ENCODE peak calls at places on chromosomes 13 and 19, in eight cellular contexts. S is thyroid gland, Z is aorta, F is Caco-2, T is cardiac muscle cell, A is neuronal stem cell, M is IMR-90, D is GM23248. G is an unnamed sample.

GRCh38 chr13:36882829-36883390 is 37.1 kb downstream of the SMAD9 start:
- DNase-seq in S (no peak), Z (no peak), A (no peak), D (no peak), T (no peak), F (peak; percentile 38), M (no peak), G (no peak)

GRCh38 chr19:5680083-5680436 is 256 bp downstream of the MICOS13 start:
- DNase-seq in Z (peak; percentile 70), T (no peak), F (no peak), A (no peak), M (peak; percentile 21), S (peak; percentile 29), D (peak; percentile 67), G (peak; percentile 68)

GRCh38 chr19:29273000-29273691 is 60.2 kb upstream of the UQCRFS1 start:
- DNase-seq in D (no peak), F (no peak), Z (no peak), M (no peak), T (no peak), A (no peak), S (no peak), G (no peak)

GRCh38 chr13:46609726-46610125 is 56.8 kb downstream of the LRCH1 start:
- DNase-seq in A (no peak), Z (no peak), M (no peak), S (no peak), F (peak; percentile 55), T (no peak), D (no peak), G (no peak)

GRCh38 chr19:50314724-50315700 is 14.2 kb downstream of the KCNC3 start:
- DNase-seq in M (no peak), Z (no peak), A (no peak), T (no peak), S (no peak), F (no peak), D (no peak), G (no peak)

GRCh38 chr13:32622827-32623226 is 36.6 kb downstream of the PDS5B start:
- DNase-seq in F (no peak), S (no peak), M (no peak), T (no peak), A (no peak), D (no peak), Z (no peak), G (no peak)

GRCh38 chr19:3284759-3285646 is 60.5 kb downstream of the CELF5 start:
- DNase-seq in M (peak; percentile 37), D (peak; percentile 64), T (peak; percentile 47), Z (no peak), S (peak; percentile 17), F (peak; percentile 68), A (peak; percentile 96), G (peak; percentile 90)

GRCh38 chr13:61029064-61029463 is 386.6 kb downstream of the PCDH20 start:
- DNase-seq in Z (no peak), T (no peak), S (no peak), M (no peak), A (no peak), F (peak; percentile 22), D (no peak), G (no peak)

GRCh38 chr13:33509642-33510229 is 224.2 kb upstream of the STARD13 start:
- DNase-seq in F (no peak), M (no peak), S (peak; percentile 6), D (peak; percentile 78), T (peak; percentile 58), A (no peak), Z (peak; percentile 63), G (no peak)

GRCh38 chr19:2015611-2015950 is at the start of gene BTBD2:
- DNase-seq in F (no peak), D (peak; percentile 72), Z (no peak), S (peak; percentile 54), M (peak; percentile 84), T (peak; percentile 89), A (peak; percentile 32), G (peak; percentile 51)

GRCh38 chr13:42594577-42595571 is 20.9 kb downstream of the TNFSF11 start:
- DNase-seq in Z (peak; percentile 46), D (peak; percentile 80), F (peak; percentile 65), S (peak; percentile 60), A (peak; percentile 71), T (peak; percentile 93), M (peak; percentile 66), G (no peak)

GRCh38 chr13:76884167-76884566 is 2.0 kb downstream of the KCTD12 start:
- DNase-seq in A (no peak), S (peak; percentile 51), F (peak; percentile 15), D (peak; percentile 68), M (no peak), Z (peak; percentile 67), T (peak; percentile 73), G (peak; percentile 68)

GRCh38 chr13:28744091-28744536 is 25.3 kb upstream of the SLC46A3 start:
- DNase-seq in D (peak; percentile 66), T (peak; percentile 82), M (peak; percentile 80), Z (peak; percentile 71), F (no peak), S (no peak), A (no peak), G (no peak)

GRCh38 chr13:33140161-33140560 is 123.9 kb downstream of the KL start:
- DNase-seq in S (no peak), A (no peak), T (no peak), D (no peak), M (peak; percentile 35), F (no peak), Z (no peak), G (no peak)

GRCh38 chr19:41548954-41549688 is 26.8 kb upstream of the CEACAM21 start:
- DNase-seq in D (no peak), S (peak; percentile 9), M (no peak), A (peak; percentile 37), F (no peak), Z (no peak), T (peak; percentile 20), G (no peak)

GRCh38 chr19:16384688-16385087 is 60.1 kb downstream of the KLF2 start:
- DNase-seq in Z (peak; percentile 37), F (no peak), M (no peak), T (no peak), S (peak; percentile 96), D (no peak), A (no peak), G (no peak)

GRCh38 chr19:29941828-29942403 is at the start of gene URI1:
- DNase-seq in F (peak; percentile 97), Z (peak; percentile 93), S (peak; percentile 91), T (peak; percentile 90), D (peak; percentile 96), M (peak; percentile 70), A (peak; percentile 86), G (peak; percentile 93)

GRCh38 chr13:100045355-100045754 is 43.5 kb upstream of the PCCA start:
- DNase-seq in A (no peak), T (no peak), D (no peak), F (no peak), Z (no peak), S (no peak), M (no peak), G (no peak)

GRCh38 chr13:66888698-66889097 is 341.4 kb downstream of the PCDH9 start:
- DNase-seq in S (no peak), T (no peak), D (no peak), M (peak; percentile 18), A (no peak), F (no peak), Z (no peak), G (no peak)

GRCh38 chr13:94327318-94327717 is 152.2 kb downstream of the DCT start:
- DNase-seq in A (no peak), F (no peak), D (no peak), S (no peak), Z (no peak), M (no peak), T (no peak), G (no peak)

GRCh38 chr19:14565298-14565679 is 6.6 kb downstream of the NDUFB7 start:
- DNase-seq in A (no peak), M (no peak), F (no peak), T (no peak), Z (no peak), S (no peak), D (peak; percentile 19), G (no peak)

GRCh38 chr13:53264751-53265150 is 236.1 kb downstream of the OLFM4 start:
- DNase-seq in S (no peak), M (no peak), D (no peak), A (no peak), Z (no peak), F (no peak), T (no peak), G (no peak)

GRCh38 chr19:3185482-3186376 is at the start of gene NCLN:
- DNase-seq in T (peak; percentile 96), M (peak; percentile 91), A (peak; percentile 96), F (peak; percentile 95), Z (peak; percentile 97), D (peak; percentile 97), S (peak; percentile 96), G (peak; percentile 97)

DNA sequence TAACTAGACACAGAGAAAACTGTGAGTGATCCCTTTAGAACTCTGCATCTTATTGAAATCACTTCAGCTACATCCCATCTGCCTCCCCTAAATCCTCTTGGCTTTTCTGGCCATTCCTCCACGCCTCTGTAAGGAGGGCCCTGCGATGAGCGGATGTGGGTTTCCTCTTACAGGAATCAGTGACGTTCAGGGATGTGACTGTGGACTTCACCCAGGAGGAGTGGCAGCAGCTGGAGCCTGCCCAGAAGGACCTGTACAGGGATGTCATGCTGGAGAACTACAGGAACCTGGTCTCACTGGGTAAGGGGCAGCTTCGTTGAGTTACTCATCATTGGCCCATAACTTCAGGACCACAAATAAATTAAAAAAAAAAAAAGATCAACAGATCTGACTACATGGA is 18.5 kb downstream of the ZNF71 start:
- DNase-seq in A (no peak), M (no peak), Z (no peak), S (no peak), T (no peak), F (no peak), D (peak; percentile 18), G (no peak)
- H3K36me3 ChIP-seq in A (peaks cover 90% of the 10 kb centered on the region), M (peaks cover 23% of the 10 kb centered on the region), Z (peaks cover 14% of the 10 kb centered on the region), S (no peaks in the 10 kb centered on the region), T (no peaks in the 10 kb centered on the region), F (no peaks in the 10 kb centered on the region), D (peaks cover 12% of the 10 kb centered on the region), G (no peaks in the 10 kb centered on the region)

GRCh38 chr13:113184568-113185440 is 23.7 kb downstream of the PCID2 start:
- DNase-seq in T (no peak), A (no peak), Z (no peak), S (no peak), D (no peak), F (no peak), M (no peak), G (no peak)
- H3K4me1 ChIP-seq in T (peaks cover 11% of the 10 kb centered on the region), A (peaks cover 1% of the 10 kb centered on the region), Z (no peaks in the 10 kb centered on the region), S (no peaks in the 10 kb centered on the region), D (peaks cover 19% of the 10 kb centered on the region), F (no peaks in the 10 kb centered on the region), M (peaks cover 24% of the 10 kb centered on the region), G (no peaks in the 10 kb centered on the region)

GRCh38 chr19:10984166-10984735 is 23.4 kb downstream of the SMARCA4 start:
- DNase-seq in A (no peak), Z (no peak), T (no peak), F (no peak), D (no peak), M (no peak), S (no peak), G (no peak)
- H3K36me3 ChIP-seq in A (peaks cover 94% of the 10 kb centered on the region), Z (no peaks in the 10 kb centered on the region), T (peaks cover 29% of the 10 kb centered on the region), F (no peaks in the 10 kb centered on the region), D (peaks cover 9% of the 10 kb centered on the region), M (peaks cover 58% of the 10 kb centered on the region), S (peaks cover 26% of the 10 kb centered on the region), G (peaks cover 56% of the 10 kb centered on the region)

DNA sequence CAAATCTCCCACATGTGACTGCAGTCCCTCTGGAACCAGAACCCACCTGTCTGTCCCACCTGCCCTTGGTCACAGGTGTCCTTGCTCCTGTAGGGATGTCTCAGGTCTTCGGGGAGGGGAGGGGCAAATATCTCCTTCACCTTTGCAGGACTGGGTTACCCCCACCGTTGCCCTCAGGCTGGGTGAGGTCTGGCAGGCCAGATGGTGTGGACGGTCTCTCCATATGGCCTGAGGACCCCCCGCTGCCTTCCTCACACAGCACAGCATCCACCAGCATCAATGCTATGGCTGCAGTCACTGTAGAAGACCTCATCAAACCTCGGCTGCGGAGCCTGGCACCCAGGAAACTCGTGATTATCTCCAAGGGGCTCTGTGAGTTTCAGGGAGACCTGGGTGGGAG is 10.0 kb downstream of the SLC5A5 start:
- DNase-seq in Z (no peak), S (no peak), T (no peak), M (no peak), D (no peak), A (no peak), F (no peak), G (no peak)
- H3K4me1 ChIP-seq in Z (no peaks in the 10 kb centered on the region), S (no peaks in the 10 kb centered on the region), T (no peaks in the 10 kb centered on the region), M (no peaks in the 10 kb centered on the region), D (no peaks in the 10 kb centered on the region), A (no peaks in the 10 kb centered on the region), F (no peaks in the 10 kb centered on the region), G (no peaks in the 10 kb centered on the region)

G was measured in lower lobe of right lung.